ENCODE peak calls at places on chromosomes 3 and 15, in six cellular contexts. D, M, L, N, B and T are unnamed samples.

GRCh38 chr15:74157868-74158827 is 15.4 kb upstream of the ISLR start:
- DNase-seq in B (no peak), D (no peak), N (no peak), M (no peak), L (no peak), T (no peak)

GRCh38 chr3:170049146-170050000 is 11.6 kb downstream of the GPR160 start:
- DNase-seq in D (no peak), B (no peak), M (peak), L (peak), N (no peak), T (no peak)

GRCh38 chr3:55440406-55440708 is 46.7 kb downstream of the WNT5A start:
- DNase-seq in N (no peak), B (no peak), D (no peak), L (peak), M (no peak), T (no peak)

GRCh38 chr15:92115834-92116233 is 262.3 kb downstream of the SLCO3A1 start:
- DNase-seq in D (no peak), L (no peak), M (no peak), N (no peak), B (no peak), T (no peak)

GRCh38 chr3:156443079-156443478 is 111.8 kb downstream of the SSR3 start:
- DNase-seq in N (no peak), D (no peak), M (no peak), L (no peak), B (no peak), T (no peak)

GRCh38 chr15:83066034-83066760 is 855 bp downstream of the BTBD1 start:
- DNase-seq in M (peak), N (no peak), B (no peak), L (no peak), D (no peak), T (no peak)

GRCh38 chr3:17590465-17590864 is 152.0 kb downstream of the TBC1D5 start:
- DNase-seq in M (no peak), B (no peak), L (no peak), D (no peak), N (no peak), T (no peak)

GRCh38 chr15:60932051-60932915 is 296.8 kb downstream of the RORA start:
- DNase-seq in B (no peak), L (no peak), D (peak), M (peak), N (peak), T (no peak)

GRCh38 chr15:66024998-66025397 is 155.7 kb downstream of the RAB11A start:
- DNase-seq in D (no peak), L (no peak), B (no peak), N (no peak), M (peak), T (no peak)

GRCh38 chr3:162262145-162262544 is 765.5 kb downstream of the OTOL1 start:
- DNase-seq in M (peak), N (no peak), B (no peak), L (no peak), D (no peak), T (no peak)

DNA sequence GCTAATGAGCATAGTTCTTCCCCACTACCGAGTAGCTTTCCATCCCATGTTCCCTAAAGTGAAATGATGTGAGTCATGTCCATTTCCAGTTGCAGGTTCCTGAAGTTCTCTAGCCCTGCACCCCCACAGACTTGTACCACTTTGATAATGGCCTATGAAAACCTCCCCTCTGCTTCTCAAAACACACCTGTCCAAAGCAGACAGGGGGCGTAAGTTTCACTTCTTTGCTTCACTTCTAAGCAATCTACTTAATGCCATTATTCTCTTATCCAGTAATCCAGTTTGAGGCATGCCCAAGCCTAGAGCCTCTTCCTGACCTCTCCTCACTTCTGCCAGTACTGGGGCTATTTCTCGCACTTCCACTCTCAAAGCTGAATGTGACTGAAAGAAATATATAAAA is 305.1 kb downstream of the IGSF11 start:
- DNase-seq in D (no peak), M (no peak), L (no peak), N (no peak), B (no peak), T (no peak)
- TF ChIP-seq CTCF in D (no peak), M (no peak), L (no peak), N (no peak), B (no peak), T (no peak)

GRCh38 chr15:28878209-28878608 is 7.6 kb upstream of the APBA2 start:
- DNase-seq in D (no peak), B (no peak), M (no peak), N (no peak), L (no peak), T (no peak)

GRCh38 chr15:28873585-28874139 is 12.1 kb upstream of the APBA2 start:
- DNase-seq in L (peak), B (no peak), M (no peak), N (no peak), D (no peak), T (no peak)

GRCh38 chr15:28875461-28875965 is 10.3 kb upstream of the APBA2 start:
- DNase-seq in L (no peak), D (no peak), M (no peak), N (no peak), B (no peak), T (no peak)

GRCh38 chr15:28876845-28877185 is 9.0 kb upstream of the APBA2 start:
- DNase-seq in D (no peak), B (no peak), M (no peak), L (no peak), N (no peak), T (no peak)

DNA sequence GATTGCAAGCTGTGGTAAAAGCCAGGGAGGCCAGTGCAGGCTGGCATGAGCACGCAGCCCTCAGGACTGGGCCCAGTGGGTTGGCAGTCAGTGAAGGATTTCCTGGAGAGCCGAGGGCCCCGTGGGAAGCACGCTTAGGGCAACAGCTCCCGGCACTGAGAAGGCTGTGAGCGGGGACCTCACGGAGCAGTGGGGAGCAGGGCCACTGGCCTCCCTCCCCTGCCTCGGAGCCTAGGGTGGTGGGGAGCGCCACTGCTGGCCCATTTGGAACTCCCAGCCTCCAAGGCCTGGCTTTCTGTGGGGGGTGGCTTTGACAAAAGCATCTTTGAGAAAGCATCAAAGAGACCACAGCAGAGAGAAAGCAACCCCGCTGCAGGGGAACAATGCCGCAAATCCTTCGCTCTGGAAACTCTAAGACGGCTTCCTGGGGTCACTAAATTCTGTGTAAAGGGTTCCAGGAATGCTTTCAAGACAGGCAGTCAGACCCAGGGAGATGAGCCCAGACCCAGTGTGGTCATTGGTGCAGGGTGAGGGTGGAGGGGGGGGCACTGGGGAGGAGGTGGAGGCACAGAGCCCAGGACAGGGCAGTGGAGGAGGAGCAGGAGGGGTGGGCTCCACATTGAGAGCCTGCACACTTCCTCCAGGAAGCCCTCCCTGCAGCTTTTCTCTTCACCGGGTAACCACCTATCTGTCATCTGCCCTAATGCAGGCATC is 9.5 kb upstream of the APBA2 start:
- DNase-seq in N (no peak), M (no peak), D (no peak), B (no peak), L (no peak), T (no peak)
- H3K4me3 ChIP-seq in N (no peak), M (no peak), D (no peak), B (no peak), L (no peak), T (no peak)

GRCh38 chr3:107850681-107851080 is 240.2 kb downstream of the CD47 start:
- DNase-seq in B (no peak), L (no peak), D (no peak), N (no peak), M (no peak), T (no peak)
- TF ChIP-seq CTCF in B (no peak), L (no peak), D (no peak), N (no peak), M (no peak), T (no peak)

GRCh38 chr15:67121725-67122600 is 56.6 kb downstream of the SMAD3 start:
- DNase-seq in L (no peak), N (no peak), B (no peak), D (no peak), M (no peak), T (no peak)

GRCh38 chr15:67120009-67120838 is 54.8 kb downstream of the SMAD3 start:
- DNase-seq in N (no peak), B (no peak), L (no peak), D (no peak), M (no peak), T (no peak)

GRCh38 chr15:67118808-67119207 is 53.4 kb downstream of the SMAD3 start:
- DNase-seq in M (peak), N (no peak), L (no peak), B (no peak), D (no peak), T (no peak)

GRCh38 chr15:67119238-67119846 is 53.9 kb downstream of the SMAD3 start:
- DNase-seq in D (no peak), B (no peak), L (no peak), M (no peak), N (no peak), T (no peak)

DNA sequence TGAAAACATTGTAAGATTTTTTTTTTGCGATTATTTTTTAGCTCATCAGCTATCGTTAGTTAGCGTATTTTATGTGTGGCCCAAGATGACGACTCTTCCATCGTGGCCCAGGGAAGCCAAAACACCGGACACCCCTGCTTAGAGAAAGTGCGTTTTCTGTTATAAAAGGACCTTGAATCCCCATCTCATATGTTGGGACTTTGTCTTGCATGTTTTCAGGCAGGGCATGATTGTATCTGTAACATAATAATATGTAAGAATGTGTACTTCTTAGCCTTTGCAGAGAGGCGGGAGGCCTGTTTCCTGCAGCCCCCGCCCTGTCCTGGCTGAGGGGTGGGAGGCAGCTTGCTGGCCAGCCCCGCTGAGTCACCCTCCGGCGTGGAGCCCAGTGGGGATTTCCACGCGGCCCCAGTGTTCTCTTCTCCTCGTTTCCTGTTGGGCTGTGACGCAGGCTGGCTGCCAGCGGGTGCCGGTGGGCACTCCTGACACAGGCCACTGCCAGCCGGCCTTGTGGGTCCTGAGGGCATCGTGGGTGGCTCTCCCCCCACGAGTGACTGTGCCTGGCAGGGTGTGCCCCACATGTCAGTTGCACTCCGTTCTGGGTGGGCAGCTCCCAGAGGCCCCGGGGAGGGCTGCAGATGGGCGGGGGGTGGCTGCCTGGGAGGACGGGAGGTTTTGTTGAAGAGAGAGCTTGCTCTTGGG is 55.6 kb downstream of the SMAD3 start:
- DNase-seq in B (peak), L (peak), D (peak), N (peak), M (peak), T (no peak)
- H3K4me3 ChIP-seq in B (peak), L (no peak), D (peak), N (no peak), M (no peak), T (no peak)

GRCh38 chr15:65004993-65005392 is 15.3 kb upstream of the SPG21 start:
- DNase-seq in B (no peak), L (no peak), D (no peak), N (no peak), M (no peak), T (no peak)

GRCh38 chr15:65006876-65007275 is 17.2 kb upstream of the SPG21 start:
- DNase-seq in B (no peak), N (no peak), D (no peak), M (no peak), L (no peak), T (no peak)

DNA sequence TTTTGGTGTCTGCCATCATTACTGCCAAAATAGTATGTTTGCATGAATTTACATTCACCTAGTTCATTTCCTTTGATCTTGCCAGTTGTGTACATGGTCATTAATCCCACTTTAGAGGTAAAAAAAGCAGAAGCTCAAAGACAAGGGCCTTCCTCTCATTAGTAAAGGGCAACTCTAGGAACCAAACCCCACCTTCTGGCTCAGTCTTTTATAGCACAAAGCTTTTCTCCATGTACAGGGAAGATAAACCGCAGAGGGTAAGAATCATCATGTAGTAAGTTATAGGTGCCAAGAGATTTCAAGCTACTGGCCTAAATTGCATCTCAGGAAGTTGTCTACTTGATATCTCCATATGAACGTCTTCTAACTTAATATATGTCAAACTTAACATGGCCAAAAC is 19.3 kb upstream of the SPG21 start:
- DNase-seq in L (no peak), M (no peak), B (no peak), N (no peak), D (no peak), T (no peak)
- TF ChIP-seq CTCF in L (no peak), M (no peak), B (no peak), N (peak), D (no peak), T (peak)

GRCh38 chr3:69145688-69146087 is 23.3 kb upstream of the LMOD3 start:
- DNase-seq in N (no peak), L (no peak), M (no peak), B (no peak), D (no peak), T (no peak)
- H3K4me3 ChIP-seq in N (no peak), L (no peak), M (no peak), B (no peak), D (no peak), T (no peak)

GRCh38 chr15:36161781-36162212 is 417.6 kb upstream of the CDIN1 start:
- DNase-seq in M (peak), L (no peak), B (no peak), D (no peak), N (peak), T (peak)
- TF ChIP-seq CTCF in M (no peak), L (no peak), B (no peak), D (no peak), N (no peak), T (no peak)

DNA sequence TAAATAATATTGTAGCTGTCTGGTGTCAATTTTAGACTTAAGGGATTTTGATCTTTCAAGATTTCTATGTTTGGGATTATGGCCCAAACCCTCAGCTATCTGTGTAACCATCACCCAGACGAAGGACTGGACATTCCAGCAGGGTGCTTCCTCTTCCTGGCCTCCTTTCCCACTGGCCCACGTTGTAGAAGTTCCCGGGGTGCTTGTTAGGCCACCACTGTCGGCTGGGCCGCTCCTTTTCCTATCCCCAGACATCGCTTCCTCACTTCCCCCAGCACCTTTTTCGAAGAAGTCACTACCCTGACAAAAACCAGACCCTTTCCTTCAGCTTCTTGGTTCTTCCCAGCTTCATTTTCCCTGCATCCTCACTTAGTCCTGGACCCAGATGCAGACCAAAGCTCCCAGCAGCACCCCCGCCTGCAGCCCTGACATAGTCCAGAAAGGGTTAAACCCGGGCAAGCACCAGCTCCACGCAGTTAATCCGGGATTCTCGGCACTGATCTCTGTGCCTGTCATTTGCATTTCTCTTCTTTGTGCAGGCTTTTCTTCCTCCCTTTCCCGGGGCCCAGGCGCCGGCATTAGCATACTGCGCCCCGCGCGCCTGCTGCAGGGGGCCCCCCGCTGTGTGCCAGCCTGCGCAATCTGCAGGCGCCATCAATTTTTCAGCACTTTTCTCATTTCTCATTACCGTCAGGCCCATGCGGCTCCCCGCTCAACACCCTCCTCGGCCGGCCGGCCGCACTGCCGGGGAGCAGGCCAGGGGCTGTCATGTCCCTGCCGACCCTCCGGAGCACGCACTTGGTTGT is 90.6 kb downstream of the ZNF621 start:
- DNase-seq in M (no peak), L (no peak), N (no peak), B (no peak), D (no peak), T (no peak)
- H3K4me3 ChIP-seq in M (no peak), L (no peak), N (no peak), B (peak), D (no peak), T (no peak)

GRCh38 chr3:171867976-171868375 is 24.8 kb downstream of the TMEM212 start:
- DNase-seq in D (no peak), L (no peak), M (peak), N (no peak), B (no peak), T (no peak)
- TF ChIP-seq CTCF in D (no peak), L (no peak), M (peak), N (peak), B (no peak), T (peak)